ENCODE peak calls at places on chromosomes 4 and X, in six cellular contexts. A is upper lobe of left lung, Q is neural progenitor cell, L is mesothelial cell of epicardium, X is endodermal cell, C is Panc1. I is an unnamed sample.

GRCh38 chr4:98758182-98758581 is 99.8 kb upstream of the TSPAN5 start:
- DNase-seq in Q (no peak), X (no peak), A (no peak), L (no peak), C (no peak), I (no peak)

GRCh38 chr4:4254179-4254578 is 6.2 kb upstream of the TMEM128 start:
- DNase-seq in Q (no peak), A (no peak), X (no peak), L (no peak), C (no peak), I (no peak)

GRCh38 chrX:122626871-122627270 is 557.2 kb upstream of the GRIA3 start:
- DNase-seq in C (no peak), Q (no peak), L (no peak), A (no peak), X (no peak), I (no peak)

GRCh38 chrX:31302573-31303075 is 230.8 kb upstream of the FTHL17 start:
- DNase-seq in C (no peak), X (no peak), A (no peak), Q (no peak), L (no peak), I (no peak)

GRCh38 chr4:123505077-123505456 is 108.5 kb downstream of the SPRY1 start:
- DNase-seq in C (no peak), L (no peak), X (peak), Q (peak), A (no peak), I (no peak)

GRCh38 chrX:133171962-133172708 is 46.0 kb downstream of the TFDP3 start:
- DNase-seq in C (no peak), X (peak), Q (peak), A (no peak), L (no peak), I (peak)

GRCh38 chr4:73726000-73726399 is 14.4 kb upstream of the CXCL8 start:
- DNase-seq in Q (no peak), L (no peak), C (no peak), X (no peak), A (no peak), I (no peak)

GRCh38 chrX:110087485-110088356 is 84.8 kb downstream of the TMEM164 start:
- DNase-seq in L (no peak), X (no peak), A (no peak), Q (no peak), C (peak), I (no peak)

GRCh38 chr4:150018257-150018656 is 60.0 kb upstream of the DCLK2 start:
- DNase-seq in X (no peak), Q (no peak), A (no peak), L (no peak), C (no peak), I (no peak)

GRCh38 chr4:6718932-6719610 is 3.1 kb downstream of the BLOC1S4 start:
- DNase-seq in X (no peak), C (no peak), Q (no peak), A (no peak), L (no peak), I (no peak)

GRCh38 chr4:4991541-4992099 is 27.6 kb downstream of the CYTL1 start:
- DNase-seq in L (no peak), C (no peak), A (no peak), Q (no peak), X (no peak), I (no peak)

GRCh38 chr4:133148690-133149363 is at the start of gene PCDH10:
- DNase-seq in A (peak), C (no peak), L (peak), X (peak), Q (peak), I (peak)

DNA sequence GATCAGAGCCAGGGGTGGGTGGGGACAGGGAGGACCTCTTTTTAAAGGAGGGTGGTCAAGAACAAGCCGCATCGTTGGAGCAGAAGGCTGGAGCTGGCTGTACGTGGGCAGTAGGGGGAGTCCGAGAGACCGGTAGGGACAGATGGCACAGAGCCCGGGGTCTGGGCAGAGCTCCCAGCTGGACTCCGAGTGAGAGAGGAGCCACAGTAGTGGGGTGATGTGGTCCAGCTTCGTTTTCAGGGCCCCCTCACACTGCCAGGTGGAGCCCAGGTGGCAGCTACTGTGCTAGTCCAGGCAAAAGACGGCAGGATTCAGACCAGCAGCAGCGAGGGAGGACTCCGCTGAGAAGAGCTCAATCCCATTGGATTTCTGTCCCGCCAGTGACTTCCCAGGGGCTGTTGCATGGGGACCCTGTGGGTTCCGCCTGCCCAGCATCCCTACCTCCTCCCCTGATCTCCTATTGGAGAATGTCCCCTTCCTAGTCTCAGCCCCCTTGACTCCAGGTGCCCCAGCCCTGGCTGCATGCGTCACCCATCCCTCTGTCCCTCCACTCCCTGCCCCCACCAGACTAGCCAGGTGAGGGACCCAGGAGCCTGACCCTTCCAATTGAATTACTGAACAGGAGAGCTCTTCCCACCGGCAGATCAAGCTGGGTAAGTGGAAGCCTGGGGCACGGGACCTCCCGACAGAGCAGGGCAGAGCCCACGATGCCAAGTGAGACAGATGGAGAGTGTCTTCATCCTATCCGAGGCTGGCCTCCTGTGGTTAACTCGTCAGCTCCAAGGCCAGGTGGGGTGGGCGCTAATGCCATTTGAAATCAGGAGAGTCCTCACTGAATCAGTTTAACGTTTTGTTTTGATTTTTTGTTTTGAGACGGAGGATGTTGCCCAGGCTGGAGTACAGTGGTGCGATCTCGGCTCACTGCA is 2.9 kb downstream of the ARHGAP4 start:
- DNase-seq in C (no peak), A (no peak), X (no peak), Q (peak), L (no peak), I (peak)
- TF ChIP-seq CTCF in C (no peak), A (peak), X (peak), Q (peak), L (no peak), I (peak)

GRCh38 chr4:25180524-25181131 is 20.4 kb upstream of the SEPSECS start:
- DNase-seq in L (no peak), C (no peak), X (no peak), A (no peak), Q (peak), I (peak)
- TF ChIP-seq CTCF in L (peak), C (peak), X (peak), A (peak), Q (peak), I (peak)

DNA sequence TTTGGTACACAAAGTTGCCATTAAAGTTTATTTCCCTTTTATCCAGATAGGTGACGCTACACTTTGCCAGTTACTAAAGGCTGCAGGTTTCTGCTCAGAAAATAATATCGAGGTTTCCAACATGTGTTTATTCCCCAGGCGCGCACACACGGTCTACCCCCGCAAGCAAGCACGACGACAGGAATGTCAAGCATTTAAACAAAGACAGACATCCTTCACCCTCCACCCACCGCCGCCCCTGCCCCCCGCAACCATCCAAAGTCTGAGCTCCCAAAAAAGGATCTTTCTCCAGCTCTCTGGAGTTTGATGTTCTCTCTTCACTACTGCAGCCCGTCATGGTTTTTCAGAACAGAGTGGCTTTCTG is 1.3 kb upstream of the PCDH7 start:
- DNase-seq in Q (peak), C (no peak), A (peak), X (no peak), L (peak), I (peak)
- TF ChIP-seq CTCF in Q (no peak), C (peak), A (no peak), X (no peak), L (no peak), I (no peak)

GRCh38 chr4:76723373-76723772 is 174.6 kb downstream of the SOWAHB start:
- DNase-seq in C (no peak), X (no peak), L (no peak), A (no peak), Q (no peak), I (no peak)
- TF ChIP-seq CTCF in C (peak), X (no peak), L (no peak), A (no peak), Q (no peak), I (no peak)

GRCh38 chr4:186013404-186014186 is 55.4 kb upstream of the TLR3 start:
- DNase-seq in C (no peak), X (no peak), L (no peak), Q (no peak), A (no peak), I (no peak)

GRCh38 chr4:186016796-186017195 is 52.2 kb upstream of the TLR3 start:
- DNase-seq in L (no peak), C (no peak), X (no peak), Q (no peak), A (no peak), I (no peak)

GRCh38 chr4:186018261-186018660 is 50.7 kb upstream of the TLR3 start:
- DNase-seq in X (peak), A (no peak), L (no peak), Q (no peak), C (no peak), I (no peak)

GRCh38 chr4:186017801-186018200 is 51.2 kb upstream of the TLR3 start:
- DNase-seq in C (no peak), A (no peak), Q (no peak), X (peak), L (no peak), I (no peak)

DNA sequence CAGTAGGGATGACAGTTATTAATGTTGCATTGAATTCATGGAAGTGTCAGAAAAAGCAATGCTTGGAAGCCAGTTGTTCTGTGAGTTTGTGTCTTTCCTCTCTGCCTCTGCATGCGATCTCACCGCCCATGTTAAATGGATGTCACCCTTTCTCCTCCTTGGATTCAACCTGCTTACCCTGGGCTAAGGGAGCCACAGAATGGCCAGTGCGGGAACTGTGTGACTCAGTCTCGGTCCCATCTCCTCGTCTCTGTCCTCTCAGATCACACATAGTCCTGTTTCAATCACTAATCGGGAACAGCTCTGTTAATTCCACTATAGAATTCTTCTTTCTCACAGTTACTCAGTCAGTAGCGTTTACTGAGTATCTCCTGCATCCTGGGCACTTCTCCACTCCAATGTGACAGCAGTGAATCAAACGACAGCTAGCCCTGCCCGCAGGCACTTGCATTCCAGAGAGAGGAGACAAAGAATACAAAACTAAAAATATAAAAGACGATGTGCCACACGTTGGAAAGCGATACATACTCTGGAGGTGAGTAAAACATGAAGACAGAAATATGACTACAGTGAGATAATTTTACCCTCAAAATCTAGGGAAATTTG is 53.6 kb upstream of the TLR3 start:
- DNase-seq in X (no peak), L (no peak), Q (peak), A (no peak), C (no peak), I (no peak)
- TF ChIP-seq CTCF in X (peak), L (no peak), Q (peak), A (no peak), C (peak), I (no peak)

DNA sequence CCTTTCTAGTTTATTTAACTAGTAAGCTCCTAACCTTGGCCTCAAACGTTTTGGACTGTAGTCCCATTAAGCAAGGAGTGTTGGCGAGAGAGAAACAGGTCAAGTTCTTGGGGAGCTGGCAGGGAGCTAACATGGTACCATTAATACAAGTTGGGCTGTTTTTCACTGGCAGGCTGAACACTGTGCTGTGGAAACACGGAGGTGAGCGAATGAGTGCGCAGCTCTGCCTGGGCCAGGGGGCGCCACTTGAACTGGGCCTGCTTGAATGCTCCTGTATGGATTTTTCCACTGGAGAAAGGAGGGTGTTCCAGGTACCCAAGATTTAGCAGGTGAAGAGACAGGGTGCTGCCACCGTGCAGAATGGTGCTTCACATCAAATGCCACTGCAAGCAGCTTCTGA is 7.4 kb upstream of the SMS start:
- DNase-seq in Q (no peak), X (peak), A (no peak), C (no peak), L (no peak), I (no peak)
- TF ChIP-seq CTCF in Q (no peak), X (peak), A (no peak), C (peak), L (no peak), I (no peak)

GRCh38 chr4:22607382-22607781 is 85.4 kb upstream of the GBA3 start:
- DNase-seq in C (no peak), X (peak), A (no peak), L (no peak), Q (peak), I (peak)
- TF ChIP-seq CTCF in C (peak), X (peak), A (peak), L (no peak), Q (peak), I (peak)

DNA sequence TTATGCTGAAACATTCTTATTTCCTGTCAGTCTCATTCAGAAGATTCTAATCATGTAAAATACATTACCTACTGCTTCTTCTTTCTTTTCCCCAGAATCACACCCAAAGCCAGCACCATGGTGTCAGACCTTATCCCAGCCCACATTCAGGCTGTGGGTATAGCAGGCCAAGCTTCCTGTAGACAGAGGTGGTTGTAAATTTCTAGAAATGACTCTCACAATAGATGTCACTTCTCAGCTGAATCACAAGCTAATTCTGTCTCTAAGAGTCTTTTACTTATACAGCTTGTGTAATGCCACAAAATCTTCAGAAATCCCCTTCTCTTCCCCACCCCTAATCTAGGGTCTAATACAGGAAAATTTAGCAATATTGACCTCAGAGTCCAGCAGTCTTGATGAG is 239.6 kb downstream of the PARM1 start:
- DNase-seq in A (no peak), X (no peak), C (no peak), L (no peak), Q (no peak), I (peak)
- TF ChIP-seq CTCF in A (no peak), X (no peak), C (no peak), L (no peak), Q (no peak), I (no peak)

GRCh38 chrX:148530464-148531077 is 30.2 kb downstream of the AFF2 start:
- DNase-seq in Q (peak), L (no peak), X (no peak), C (no peak), A (no peak), I (no peak)
- TF ChIP-seq CTCF in Q (peak), L (peak), X (peak), C (peak), A (peak), I (peak)

I was measured in GM20000.